ENCODE peak calls at places on chromosomes 5 and 9, in four cellular contexts. F is PC-3, I is heart right ventricle, E is lung. G is an unnamed sample.

GRCh38 chr5:11230890-11231289 is 469.9 kb upstream of the DAP start:
- DNase-seq in F (no peak), I (no peak), E (no peak), G (no peak)

GRCh38 chr5:966345-966710 is 42.3 kb upstream of the NKD2 start:
- DNase-seq in F (no peak), I (no peak), E (no peak), G (no peak)

GRCh38 chr5:80937591-80937990 is 22.6 kb upstream of the RASGRF2 start:
- DNase-seq in F (peak; percentile 65), I (no peak), E (no peak), G (no peak)

GRCh38 chr9:92974696-92975451 is 27.6 kb downstream of the FGD3 start:
- DNase-seq in F (peak; percentile 25), I (no peak), E (no peak), G (peak; percentile 81)

GRCh38 chr9:133737071-133737773 is 930 bp downstream of the SARDH start:
- DNase-seq in F (no peak), I (no peak), E (no peak), G (peak; percentile 70)

GRCh38 chr5:24363789-24364534 is 280.8 kb downstream of the CDH10 start:
- DNase-seq in F (peak; percentile 30), I (no peak), E (no peak), G (peak; percentile 60)

GRCh38 chr5:176355400-176356178 is 6.0 kb downstream of the KIAA1191 start:
- DNase-seq in F (no peak), I (no peak), E (no peak), G (no peak)

GRCh38 chr5:87231037-87231808 is 36.5 kb upstream of the RASA1 start:
- DNase-seq in F (peak; percentile 35), I (no peak), E (no peak), G (no peak)

GRCh38 chr5:168869615-168870227 is 290.6 kb upstream of the PANK3 start:
- DNase-seq in F (no peak), I (peak; percentile 23), E (no peak), G (no peak)

GRCh38 chr5:55633574-55634203 is 78.4 kb downstream of the SLC38A9 start:
- DNase-seq in F (peak; percentile 86), I (peak; percentile 36), E (peak; percentile 45), G (no peak)

GRCh38 chr5:80141147-80141671 is 106.1 kb downstream of the THBS4 start:
- DNase-seq in F (no peak), I (peak; percentile 82), E (peak; percentile 63), G (no peak)

GRCh38 chr9:127418037-127418471 is 6.1 kb upstream of the ZNF79 start:
- DNase-seq in F (peak; percentile 14), I (no peak), E (no peak), G (no peak)

GRCh38 chr5:149485655-149486615 is 65.3 kb downstream of the CSNK1A1 start:
- DNase-seq in F (peak; percentile 100), I (peak; percentile 47), E (peak; percentile 78), G (peak; percentile 87)

GRCh38 chr9:93186151-93186715 is 2.3 kb downstream of the WNK2 start:
- DNase-seq in F (no peak), I (peak; percentile 22), E (no peak), G (no peak)

GRCh38 chr9:110048976-110049698 is 158.8 kb downstream of the C9orf152 start:
- DNase-seq in F (peak; percentile 35), I (peak; percentile 18), E (peak; percentile 31), G (no peak)

GRCh38 chr5:141664733-141665461 is 13.7 kb upstream of the FCHSD1 start:
- DNase-seq in F (peak; percentile 73), I (peak; percentile 79), E (peak; percentile 83), G (peak; percentile 91)

GRCh38 chr9:28539432-28539831 is 966.2 kb upstream of the C9orf72 start:
- DNase-seq in F (peak; percentile 50), I (no peak), E (no peak), G (no peak)

GRCh38 chr5:71828641-71829040 is 109.6 kb downstream of the CARTPT start:
- DNase-seq in F (peak; percentile 64), I (no peak), E (no peak), G (no peak)

DNA sequence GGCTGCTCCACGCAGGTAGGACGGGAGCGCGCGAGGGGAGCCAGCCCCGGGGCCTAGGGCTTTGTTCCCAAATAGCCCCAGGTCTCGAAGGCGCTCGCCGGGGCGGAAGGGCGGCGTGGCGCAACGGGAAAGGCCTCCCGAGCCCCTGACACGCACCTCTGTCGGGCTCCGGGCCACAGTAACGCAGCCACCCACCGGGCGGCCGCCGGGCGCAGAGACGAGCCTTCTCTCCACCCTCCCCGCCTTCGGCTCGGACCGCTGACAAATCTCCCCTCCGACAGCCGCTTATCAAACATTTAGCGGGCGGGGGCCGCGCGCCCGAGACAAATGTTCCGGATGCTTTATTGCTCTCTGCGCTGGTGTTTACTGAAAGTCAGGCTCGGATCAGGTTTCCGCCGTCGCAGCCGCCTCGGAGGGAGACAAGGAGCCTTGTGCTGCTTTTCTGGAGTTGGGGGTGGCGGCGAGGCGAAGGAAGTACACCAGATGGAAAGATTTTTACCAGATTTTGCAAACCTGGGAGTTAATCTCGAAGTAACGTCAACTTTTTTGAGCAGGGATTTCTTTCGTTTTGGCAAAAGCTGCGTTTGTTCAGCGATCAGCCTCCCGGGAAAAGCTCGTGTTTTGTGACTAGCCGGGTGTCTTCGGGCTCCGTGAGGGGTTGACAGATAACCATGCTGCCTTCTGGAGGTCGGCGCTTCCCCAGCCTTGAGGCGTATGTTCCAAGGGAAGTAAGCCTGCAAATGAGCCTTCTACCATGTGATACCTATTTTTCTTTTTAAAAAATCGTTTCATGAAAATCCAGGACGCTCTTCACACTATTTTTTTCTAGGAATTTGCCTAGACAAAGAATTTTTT is 956 bp downstream of the RGMB start:
- DNase-seq in F (peak; percentile 84), I (peak; percentile 58), E (peak; percentile 66), G (peak; percentile 84)
- TF ChIP-seq CTCF in F (no peak), I (no peak), E (no peak), G (no peak)

DNA sequence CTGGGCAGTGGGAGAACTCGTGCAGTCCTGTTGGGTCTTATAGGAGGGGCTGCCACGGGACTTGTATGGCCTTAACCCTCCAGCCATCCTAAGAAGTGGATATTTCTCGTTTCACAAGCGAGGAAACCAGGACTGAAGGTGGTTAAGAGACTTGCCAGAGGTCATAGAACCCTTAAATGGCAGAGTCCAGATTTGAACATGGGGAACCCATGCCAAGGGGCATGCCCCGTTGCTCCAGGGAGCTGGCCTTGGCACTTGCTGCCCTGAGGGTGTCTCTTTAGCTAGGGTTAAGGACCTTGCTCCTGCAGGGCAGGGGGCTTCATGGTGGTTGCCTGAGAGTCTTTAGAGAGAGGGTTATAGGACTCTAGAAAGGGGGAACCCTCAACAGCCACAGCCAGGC is 63.4 kb downstream of the DAB2IP start:
- DNase-seq in F (no peak), I (no peak), E (no peak), G (no peak)
- TF ChIP-seq CTCF in F (no peak), I (no peak), E (no peak), G (no peak)

GRCh38 chr5:180790020-180790419 is 12.6 kb downstream of the MGAT1 start:
- DNase-seq in F (peak; percentile 23), I (no peak), E (no peak), G (no peak)

GRCh38 chr5:180792965-180793287 is 9.7 kb downstream of the MGAT1 start:
- DNase-seq in F (no peak), I (no peak), E (no peak), G (peak; percentile 80)

GRCh38 chr5:180790524-180790923 is 12.1 kb downstream of the MGAT1 start:
- DNase-seq in F (no peak), I (no peak), E (no peak), G (peak; percentile 77)

GRCh38 chr5:180791611-180792213 is 10.9 kb downstream of the MGAT1 start:
- DNase-seq in F (no peak), I (no peak), E (no peak), G (peak; percentile 83)

DNA sequence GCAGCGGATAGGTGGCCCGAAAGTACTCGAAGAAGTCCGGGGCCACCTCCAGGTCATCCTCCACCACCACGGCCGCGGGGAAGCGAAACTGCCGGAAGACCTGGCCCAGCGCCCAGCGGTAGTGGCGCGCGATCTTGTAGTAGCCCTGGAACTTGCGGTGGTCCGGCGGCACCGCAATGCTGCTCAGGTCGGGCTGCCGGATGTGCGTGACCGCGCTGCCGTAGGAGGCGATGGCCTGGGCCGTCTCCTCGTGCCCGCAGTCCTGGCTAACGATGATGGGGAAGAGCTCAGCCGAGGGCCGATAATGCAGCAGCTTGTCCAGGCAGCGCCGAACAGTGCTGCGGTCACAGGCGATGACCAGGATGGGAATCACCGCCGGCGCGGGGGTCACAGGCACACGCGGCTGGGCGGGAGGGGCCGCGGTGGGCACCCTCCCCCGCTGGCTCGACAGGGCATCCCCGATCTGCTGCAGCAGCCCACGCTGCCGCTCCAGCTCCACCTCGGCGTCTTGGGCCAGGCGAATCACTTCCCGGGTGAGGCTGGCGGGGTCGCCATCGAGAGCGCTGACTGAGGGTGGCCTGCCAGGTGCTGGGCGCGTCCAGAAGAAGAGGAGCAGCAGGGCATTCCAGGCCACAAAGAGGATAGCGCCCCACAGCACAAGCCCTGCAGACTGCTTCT is 10.2 kb downstream of the MGAT1 start:
- DNase-seq in F (no peak), I (no peak), E (no peak), G (peak; percentile 80)
- TF ChIP-seq CTCF in F (no peak), I (no peak), E (no peak), G (no peak)

DNA sequence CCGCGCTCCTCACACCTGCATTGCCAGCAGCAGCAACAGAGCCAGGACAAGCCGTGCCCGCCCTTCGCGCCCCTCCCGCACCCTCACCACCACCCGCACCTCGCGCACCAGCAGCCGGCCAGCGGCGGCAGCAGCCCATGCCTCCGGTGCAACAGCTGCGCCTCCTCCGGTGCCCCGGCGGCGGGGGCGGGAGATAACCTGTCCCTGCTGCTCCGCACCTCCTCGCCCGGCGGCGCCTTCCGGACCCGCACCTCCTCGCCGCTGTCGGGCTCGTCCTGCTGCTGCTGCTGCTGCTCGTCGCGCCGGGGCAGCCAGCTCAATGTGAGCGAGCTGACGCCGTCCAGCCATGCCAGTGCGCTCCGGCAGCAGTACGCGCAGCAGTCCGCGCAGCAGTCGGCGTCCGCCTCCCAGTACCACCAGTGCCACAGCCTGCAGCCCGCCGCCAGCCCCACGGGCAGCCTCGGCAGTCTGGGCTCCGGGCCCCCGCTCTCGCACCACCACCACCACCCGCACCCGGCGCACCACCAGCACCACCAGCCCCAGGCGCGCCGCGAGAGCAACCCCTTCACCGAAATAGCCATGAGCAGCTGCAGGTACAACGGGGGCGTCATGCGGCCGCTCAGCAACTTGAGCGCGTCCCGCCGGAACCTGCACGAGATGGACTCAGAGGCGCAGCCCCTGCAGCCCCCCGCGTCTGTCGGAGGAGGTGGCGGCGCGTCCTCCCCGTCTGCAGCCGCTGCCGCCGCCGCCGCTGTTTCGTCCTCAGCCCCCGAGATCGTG is 517 bp downstream of the KCNN2 start:
- DNase-seq in F (no peak), I (peak; percentile 28), E (no peak), G (no peak)
- TF ChIP-seq CTCF in F (no peak), I (no peak), E (no peak), G (no peak)

GRCh38 chr5:16987776-16988175 is 51.7 kb upstream of the MYO10 start:
- DNase-seq in F (no peak), I (no peak), E (no peak), G (no peak)
- TF ChIP-seq CTCF in F (no peak), I (no peak), E (no peak), G (no peak)

GRCh38 chr5:156326718-156327259 is at the start of gene SGCD:
- DNase-seq in F (no peak), I (peak; percentile 71), E (no peak), G (peak; percentile 87)
- TF ChIP-seq CTCF in F (no peak), I (peak; percentile 6), E (no peak), G (peak; percentile 30)